ENCODE peak calls at places on chromosomes 6 and 20, in nine cellular contexts. A is tibial nerve; H is iris pigment epithelial cell; D is NCI-H2081; X is endodermal cell; N is cardiac fibroblast; O is activated T-cell treated with anti-CD3 and anti-CD28 coated beads, Interleukin-2, amount 50 U/mL, for 4 hours; F is NCI-H345; P is hepatocyte. I is an unnamed sample.

GRCh38 chr20:36274248-36274841 is 31.8 kb upstream of the DLGAP4 start:
- DNase-seq in O (no peak), X (no peak), H (no peak), P (no peak), D (no peak), A (no peak), F (no peak), N (no peak), I (no peak)

GRCh38 chr20:36808317-36809257 is 35.0 kb upstream of the DSN1 start:
- DNase-seq in H (peak), P (peak), O (peak), D (no peak), N (peak), F (peak), X (peak), A (peak), I (peak)

GRCh38 chr6:27684264-27685211 is 211.6 kb upstream of the ZNF184 start:
- DNase-seq in X (peak), F (peak), D (peak), H (peak), A (no peak), O (peak), P (peak), N (peak), I (peak)

GRCh38 chr6:154890874-154891273 is 104.2 kb upstream of the TIAM2 start:
- DNase-seq in A (no peak), O (no peak), X (peak), F (no peak), H (no peak), N (no peak), D (no peak), P (no peak), I (no peak)

GRCh38 chr6:148947621-148948444 is 201.0 kb downstream of the UST start:
- DNase-seq in D (peak), O (peak), F (peak), P (peak), H (peak), A (peak), N (peak), X (peak), I (peak)

GRCh38 chr6:68031054-68031453 is 604.0 kb upstream of the ADGRB3 start:
- DNase-seq in A (no peak), P (no peak), N (no peak), O (no peak), F (no peak), D (no peak), H (no peak), X (no peak), I (no peak)

GRCh38 chr20:14288341-14289330 is 48.8 kb downstream of the FLRT3 start:
- DNase-seq in O (no peak), F (no peak), A (no peak), P (peak), N (no peak), X (no peak), H (peak), D (no peak), I (no peak)

GRCh38 chr6:63739094-63739687 is 103.6 kb downstream of the PHF3 start:
- DNase-seq in F (no peak), O (no peak), A (no peak), N (no peak), X (no peak), D (no peak), H (no peak), P (peak), I (peak)

GRCh38 chr20:40720826-40721225 is 31.8 kb upstream of the MAFB start:
- DNase-seq in X (no peak), D (no peak), A (no peak), N (no peak), H (no peak), P (no peak), F (no peak), O (no peak), I (no peak)

GRCh38 chr20:924639-925038 is 8.5 kb upstream of the ANGPT4 start:
- DNase-seq in D (no peak), F (no peak), N (no peak), P (peak), O (no peak), X (peak), H (no peak), A (no peak), I (no peak)

GRCh38 chr6:35478259-35478658 is 10.1 kb downstream of the RPL10A start:
- DNase-seq in H (no peak), O (no peak), X (no peak), F (no peak), D (no peak), N (no peak), P (no peak), A (no peak), I (no peak)

GRCh38 chr6:166997768-166998255 is 1.4 kb upstream of the CEP43 start:
- DNase-seq in H (peak), X (peak), F (peak), O (peak), A (no peak), N (peak), P (peak), D (peak), I (peak)

GRCh38 chr20:31833130-31833930 is 12.1 kb downstream of the FOXS1 start:
- DNase-seq in H (no peak), A (peak), D (peak), X (peak), O (peak), N (peak), P (peak), F (peak), I (peak)

GRCh38 chr6:127914240-127914639 is 13.4 kb upstream of the THEMIS start:
- DNase-seq in O (no peak), H (peak), A (no peak), D (no peak), P (no peak), F (no peak), X (no peak), N (no peak), I (no peak)

GRCh38 chr6:13615802-13616140 is 636 bp downstream of the NOL7 start:
- DNase-seq in D (no peak), A (peak), N (peak), O (peak), X (peak), H (peak), F (no peak), P (peak), I (peak)

GRCh38 chr6:43016935-43017334 is 2.9 kb downstream of the KLHDC3 start:
- DNase-seq in D (no peak), O (no peak), H (no peak), N (no peak), A (no peak), X (no peak), F (no peak), P (no peak), I (no peak)